ENCODE peak calls at places on chromosome 18, in five cellular contexts. P, X, I, H and Q are unnamed samples.

GRCh38 chr18:51038110-51038509 is 8.1 kb downstream of the SMAD4 start:
- DNase-seq in X (no peak), H (no peak), P (no peak), I (no peak), Q (no peak)

GRCh38 chr18:45785015-45785597 is 40.4 kb upstream of the SIGLEC15 start:
- DNase-seq in H (no peak), X (no peak), I (no peak), P (no peak), Q (no peak)

GRCh38 chr18:54616220-54616848 is 25.3 kb downstream of the DYNAP start:
- DNase-seq in I (no peak), X (peak), H (no peak), P (no peak), Q (no peak)

GRCh38 chr18:55079481-55080350 is 120.5 kb upstream of the CCDC68 start:
- DNase-seq in H (no peak), P (no peak), X (no peak), I (no peak), Q (no peak)

GRCh38 chr18:44712025-44712424 is 31.3 kb downstream of the SETBP1 start:
- DNase-seq in I (no peak), X (no peak), P (no peak), H (no peak), Q (no peak)

GRCh38 chr18:62379051-62379450 is 53.9 kb downstream of the TNFRSF11A start:
- DNase-seq in H (no peak), X (no peak), P (no peak), I (no peak), Q (no peak)

GRCh38 chr18:60555629-60556028 is 183.1 kb upstream of the MC4R start:
- DNase-seq in P (no peak), H (no peak), I (no peak), X (no peak), Q (no peak)

GRCh38 chr18:59376351-59376935 is 17.4 kb upstream of the LMAN1 start:
- DNase-seq in I (no peak), P (no peak), H (peak), X (no peak), Q (no peak)

GRCh38 chr18:53864758-53865157 is 359.7 kb downstream of the MBD2 start:
- DNase-seq in I (no peak), X (no peak), H (no peak), P (no peak), Q (no peak)

GRCh38 chr18:11387880-11388279 is 221.5 kb upstream of the SLC35G4 start:
- DNase-seq in I (no peak), P (no peak), X (peak), H (no peak), Q (peak)

GRCh38 chr18:67730884-67731283 is 214.4 kb upstream of the DSEL start:
- DNase-seq in H (no peak), X (no peak), P (no peak), I (peak), Q (peak)

GRCh38 chr18:3305354-3305762 is 43.4 kb downstream of the MYL12B start:
- DNase-seq in X (no peak), H (no peak), P (peak), I (peak), Q (peak)

GRCh38 chr18:55243852-55244251 is 284.6 kb upstream of the CCDC68 start:
- DNase-seq in I (peak), X (no peak), H (no peak), P (no peak), Q (no peak)